ENCODE peak calls at places on chromosome 15, in ten cellular contexts. G, K, B, S, P, H, I, W, L and F are unnamed samples. For H3K36me3, the result is how much of the 10 kb centered on the place peaks cover.

GRCh38 chr15:100601158-100601557 is 826 bp downstream of the LINS1 start:
- DNase-seq in L (peak), G (no peak), W (no peak), P (no peak), K (no peak), H (no peak), S (peak), B (peak), I (no peak), F (peak)

GRCh38 chr15:29747837-29748417 is 74.3 kb downstream of the TJP1 start:
- DNase-seq in H (no peak), B (peak), W (no peak), K (no peak), I (peak), S (no peak), P (no peak), L (peak), G (no peak), F (peak)

GRCh38 chr15:54187325-54187724 is 209.1 kb downstream of the UNC13C start:
- DNase-seq in L (no peak), S (no peak), W (no peak), K (no peak), G (no peak), B (no peak), I (no peak), P (no peak), H (no peak), F (no peak)

GRCh38 chr15:89822030-89822429 is 7.4 kb upstream of the ANPEP start:
- DNase-seq in P (no peak), B (no peak), K (no peak), W (no peak), L (no peak), G (no peak), H (no peak), I (peak), S (no peak), F (no peak)

GRCh38 chr15:65530318-65531111 is at the start of gene HACD3:
- DNase-seq in L (peak), I (peak), W (peak), S (peak), B (peak), H (peak), K (peak), P (peak), G (peak), F (peak)

GRCh38 chr15:90857337-90857736 is 11.1 kb upstream of the FURIN start:
- DNase-seq in G (no peak), K (no peak), L (no peak), S (no peak), W (no peak), I (no peak), P (no peak), H (no peak), B (no peak), F (no peak)

GRCh38 chr15:26091184-26091583 is 228.1 kb upstream of the ATP10A start:
- DNase-seq in L (peak), I (no peak), B (no peak), S (peak), H (no peak), K (no peak), W (no peak), G (no peak), P (no peak), F (no peak)

GRCh38 chr15:56699743-56700142 is 33.6 kb downstream of the ZNF280D start:
- DNase-seq in I (no peak), G (no peak), L (peak), B (no peak), W (no peak), P (no peak), H (no peak), K (no peak), S (no peak), F (no peak)

GRCh38 chr15:74270854-74271520 is 34.9 kb downstream of the CCDC33 start:
- DNase-seq in G (no peak), S (no peak), W (no peak), L (no peak), I (no peak), P (no peak), K (no peak), B (no peak), H (no peak), F (no peak)

GRCh38 chr15:31347981-31348803 is 21.6 kb downstream of the KLF13 start:
- DNase-seq in H (no peak), B (no peak), I (no peak), S (no peak), K (no peak), P (no peak), L (no peak), G (peak), W (no peak), F (no peak)

GRCh38 chr15:68389041-68389930 is 42.7 kb downstream of the ITGA11 start:
- DNase-seq in S (no peak), W (no peak), L (no peak), H (peak), K (no peak), B (no peak), P (peak), I (no peak), G (no peak), F (peak)
- TF ChIP-seq CTCF in S (no peak), W (no peak), L (no peak), H (no peak), K (no peak), B (no peak), P (no peak), I (no peak), G (no peak), F (peak)

GRCh38 chr15:34952481-34952880 is 17.1 kb downstream of the AQR start:
- DNase-seq in P (no peak), W (no peak), B (peak), L (no peak), G (no peak), K (no peak), I (no peak), H (no peak), S (no peak), F (no peak)

GRCh38 chr15:34953851-34954250 is 15.7 kb downstream of the AQR start:
- DNase-seq in H (no peak), B (no peak), G (no peak), I (no peak), P (no peak), L (no peak), S (no peak), W (no peak), K (no peak), F (no peak)

DNA sequence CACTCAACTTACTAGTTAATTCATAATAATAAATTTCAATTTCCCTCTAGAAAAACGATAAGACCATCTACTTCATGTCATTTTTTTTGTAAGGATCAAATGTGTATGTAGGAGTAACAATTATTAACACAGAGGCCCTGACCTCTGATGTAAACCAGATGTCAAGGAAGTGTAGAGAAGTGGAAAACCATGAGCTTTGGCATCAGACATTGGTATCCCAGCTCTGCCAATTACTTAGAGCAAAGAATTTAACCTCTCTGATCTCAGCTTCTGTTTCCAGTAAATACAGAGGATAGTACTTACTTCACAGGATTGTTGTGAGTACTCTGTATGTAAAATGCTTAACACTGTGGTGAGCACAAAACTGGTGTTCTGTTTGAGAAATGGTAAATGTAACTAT is 17.5 kb downstream of the AQR start:
- DNase-seq in P (no peak), B (peak), H (no peak), W (no peak), G (no peak), K (no peak), I (peak), S (no peak), L (no peak), F (no peak)
- H3K36me3 ChIP-seq in P (under half), B (under half), H (under half), W (under half), G (half or more), K (under half), I (under half), S (half or more), L (under half), F (under half)

DNA sequence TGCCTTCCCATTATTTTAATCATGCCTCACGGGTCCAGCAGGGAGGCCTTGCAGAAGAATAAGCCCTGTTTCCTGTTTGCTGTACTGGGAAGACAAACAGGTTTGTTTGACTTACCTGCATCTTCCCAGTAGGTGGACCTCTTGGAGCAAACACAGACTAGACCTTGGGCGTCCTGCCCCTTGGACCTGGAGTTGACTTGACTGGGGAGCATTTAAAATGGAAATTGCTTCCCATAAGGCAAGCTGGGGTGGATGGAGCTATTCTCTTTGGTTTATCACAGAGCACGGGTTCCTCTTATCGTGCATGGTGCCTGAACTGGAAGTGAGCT is 151.4 kb downstream of the RPLP1 start:
- DNase-seq in G (no peak), K (no peak), B (no peak), S (peak), L (peak), H (no peak), W (no peak), P (peak), I (no peak), F (no peak)
- TF ChIP-seq CTCF in G (no peak), K (no peak), B (no peak), S (no peak), L (peak), H (peak), W (no peak), P (no peak), I (no peak), F (no peak)

DNA sequence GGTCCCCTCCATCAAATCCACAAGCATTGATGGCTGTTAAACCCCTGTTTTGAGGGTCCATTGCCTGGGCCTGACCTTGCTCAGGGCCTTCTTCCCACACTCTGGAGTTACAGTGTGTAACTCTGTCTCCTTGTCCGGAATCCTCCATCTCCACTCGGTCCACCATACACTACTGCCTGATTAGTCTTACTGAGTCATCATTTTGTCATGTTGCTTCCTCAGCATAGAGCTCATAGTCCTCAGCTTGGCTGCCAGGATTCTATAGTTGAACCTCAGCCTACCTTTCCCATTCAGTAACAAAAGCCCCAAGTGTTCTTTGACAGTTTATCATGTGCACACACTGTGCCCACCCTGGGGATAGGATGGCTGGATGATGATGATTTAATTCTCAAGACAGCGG is 113.0 kb downstream of the PDE8A start:
- DNase-seq in G (no peak), P (no peak), B (no peak), H (no peak), W (no peak), S (no peak), K (no peak), I (no peak), L (peak), F (no peak)
- H3K36me3 ChIP-seq in G (half or more), P (under half), B (under half), H (under half), W (under half), S (half or more), K (under half), I (under half), L (under half), F (under half)

GRCh38 chr15:80585544-80586018 is 109.5 kb upstream of the ABHD17C start:
- DNase-seq in S (no peak), B (no peak), I (no peak), G (no peak), W (no peak), L (peak), P (no peak), K (no peak), H (no peak), F (no peak)

GRCh38 chr15:80586141-80586540 is 109.0 kb upstream of the ABHD17C start:
- DNase-seq in W (no peak), L (peak), S (no peak), P (no peak), B (no peak), I (no peak), G (no peak), K (no peak), H (no peak), F (no peak)

GRCh38 chr15:80582816-80583423 is 112.2 kb upstream of the ABHD17C start:
- DNase-seq in I (no peak), P (no peak), L (no peak), B (no peak), S (no peak), W (no peak), H (no peak), G (no peak), K (no peak), F (no peak)

GRCh38 chr15:80584973-80585372 is 110.1 kb upstream of the ABHD17C start:
- DNase-seq in K (no peak), G (no peak), P (no peak), I (no peak), H (no peak), L (no peak), S (no peak), B (no peak), W (no peak), F (no peak)

DNA sequence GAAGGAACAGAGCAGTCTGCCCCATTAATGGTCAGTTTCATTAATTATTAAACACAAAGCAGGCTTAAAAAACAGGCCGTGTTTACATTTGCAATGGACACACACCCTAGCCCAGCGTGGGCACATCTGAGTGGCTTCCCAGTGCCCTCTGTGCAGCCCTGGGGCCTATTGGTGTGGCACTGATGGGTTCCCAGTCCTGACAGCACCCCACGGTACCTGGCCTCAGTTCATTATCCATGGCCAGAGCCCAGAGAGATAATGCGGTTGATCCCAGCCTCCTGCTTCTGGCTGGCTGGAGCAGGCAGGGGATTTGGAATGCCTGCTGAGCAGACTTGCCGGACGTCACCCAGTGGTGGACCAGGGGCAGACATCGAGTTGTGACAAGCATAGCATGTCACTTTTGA is 110.5 kb upstream of the ABHD17C start:
- DNase-seq in S (no peak), W (no peak), I (no peak), K (no peak), P (no peak), H (no peak), G (no peak), L (no peak), B (no peak), F (no peak)
- TF ChIP-seq CTCF in S (no peak), W (no peak), I (no peak), K (no peak), P (no peak), H (no peak), G (peak), L (no peak), B (no peak), F (no peak)

GRCh38 chr15:58923696-58924300 is 9.7 kb downstream of the SLTM start:
- DNase-seq in L (no peak), W (no peak), I (no peak), B (no peak), K (no peak), S (no peak), P (no peak), H (no peak), G (no peak), F (no peak)
- H3K36me3 ChIP-seq in L (under half), W (under half), I (under half), B (under half), K (half or more), S (half or more), P (under half), H (under half), G (under half), F (under half)

GRCh38 chr15:25056484-25057429 is 102.0 kb downstream of the SNRPN start:
- DNase-seq in P (peak), G (no peak), I (no peak), L (no peak), H (peak), W (peak), S (peak), B (no peak), K (no peak), F (no peak)
- TF ChIP-seq CTCF in P (no peak), G (no peak), I (peak), L (peak), H (no peak), W (no peak), S (no peak), B (no peak), K (no peak), F (no peak)

DNA sequence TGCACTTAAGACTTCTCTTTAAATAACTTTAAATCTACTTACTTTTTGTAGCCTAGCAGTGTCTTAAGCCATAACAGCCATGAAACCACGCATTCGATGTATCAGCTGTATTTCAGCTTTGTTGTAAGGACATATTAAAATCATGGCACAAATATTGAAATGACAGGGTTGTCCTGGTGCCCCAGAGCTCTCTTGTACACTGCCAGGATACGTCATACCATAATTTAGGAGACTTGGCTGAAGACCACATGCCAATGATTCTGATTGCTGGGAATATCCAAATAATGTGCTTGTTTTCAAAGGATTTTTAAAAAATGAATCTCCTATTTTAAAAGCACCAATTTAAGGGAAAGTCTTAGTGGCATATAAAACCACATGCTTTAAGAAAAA is 265.4 kb downstream of the SLCO3A1 start:
- DNase-seq in P (no peak), W (no peak), B (no peak), K (no peak), S (no peak), H (no peak), G (no peak), L (no peak), I (no peak), F (no peak)
- H3K36me3 ChIP-seq in P (under half), W (under half), B (under half), K (under half), S (under half), H (under half), G (under half), L (under half), I (under half), F (under half)